ENCODE peak calls at places on chromosomes 5 and 9, in four cellular contexts. E is activated naive CD8-positive, alpha-beta T cell treated with anti-CD3 and anti-CD28 coated beads for 36 hours; I is NAMALWA; Y is HFF-Myc. Z is an unnamed sample.

GRCh38 chr9:25716220-25716872 is 38.1 kb upstream of the TUSC1 start:
- DNase-seq in E (no peak), I (peak), Y (peak), Z (no peak)

GRCh38 chr5:54756796-54757402 is 228.5 kb downstream of the ESM1 start:
- DNase-seq in E (no peak), I (no peak), Y (no peak), Z (no peak)

GRCh38 chr5:131209506-131210191 is 38.9 kb downstream of the LYRM7 start:
- DNase-seq in E (peak), I (peak), Y (no peak), Z (no peak)

GRCh38 chr9:18006591-18006990 is 427.7 kb downstream of the SH3GL2 start:
- DNase-seq in E (no peak), I (no peak), Y (no peak), Z (no peak)

GRCh38 chr9:116789097-116789496 is 102.0 kb downstream of the TRIM32 start:
- DNase-seq in E (no peak), I (no peak), Y (no peak), Z (no peak)

GRCh38 chr5:121378559-121379359 is 472.9 kb upstream of the FTMT start:
- DNase-seq in E (no peak), I (no peak), Y (no peak), Z (no peak)

GRCh38 chr5:74667396-74667795 is 17.6 kb upstream of the HEXB start:
- DNase-seq in E (no peak), I (no peak), Y (no peak), Z (no peak)

GRCh38 chr5:146744358-146744757 is 134.2 kb downstream of the PPP2R2B start:
- DNase-seq in E (no peak), I (no peak), Y (no peak), Z (no peak)

GRCh38 chr5:141513021-141513626 is 24.2 kb downstream of the PCDHGC5 start:
- DNase-seq in E (peak), I (peak), Y (no peak), Z (no peak)

GRCh38 chr5:158511454-158511853 is 588.3 kb downstream of the EBF1 start:
- DNase-seq in E (no peak), I (peak), Y (no peak), Z (no peak)

GRCh38 chr9:110351009-110351467 is 13.4 kb upstream of the TXNDC8 start:
- DNase-seq in E (no peak), I (no peak), Y (peak), Z (no peak)

GRCh38 chr9:121833061-121833460 is 181.6 kb downstream of the DAB2IP start:
- DNase-seq in E (no peak), I (no peak), Y (no peak), Z (no peak)

GRCh38 chr5:54288568-54289217 is 21.7 kb downstream of the ARL15 start:
- DNase-seq in E (no peak), I (no peak), Y (no peak), Z (no peak)

GRCh38 chr9:138073408-138073807 is 195.8 kb downstream of the CACNA1B start:
- DNase-seq in E (no peak), I (no peak), Y (no peak), Z (no peak)